ENCODE peak calls at places on chromosomes 11 and 22, in six cellular contexts. W is iPS-NIHi11; H is NCI-H748 treated with DMSO at 0.1 percent for 48 hours; E is foreskin fibroblast; Q is mucosa of descending colon; B is naive thymus-derived CD8-positive, alpha-beta T cell. R is an unnamed sample.

GRCh38 chr11:130771708-130772107 is 144.6 kb downstream of the SNX19 start:
- DNase-seq in W (no peak), B (no peak), E (peak), H (no peak), Q (no peak), R (no peak)

GRCh38 chr11:91156041-91156440 is 933.2 kb upstream of the CHORDC1 start:
- DNase-seq in B (no peak), W (no peak), E (no peak), Q (no peak), H (no peak), R (no peak)

GRCh38 chr11:2268911-2269600 is 1.3 kb downstream of the ASCL2 start:
- DNase-seq in H (peak), E (peak), Q (peak), W (peak), B (no peak), R (no peak)

GRCh38 chr11:18371279-18371678 is 23.1 kb upstream of the LDHA start:
- DNase-seq in E (no peak), B (no peak), H (no peak), W (no peak), Q (no peak), R (no peak)

GRCh38 chr11:115965754-115966504 is 461.7 kb upstream of the CADM1 start:
- DNase-seq in B (no peak), E (no peak), H (no peak), Q (no peak), W (no peak), R (no peak)

GRCh38 chr11:68163691-68164090 is 42.5 kb upstream of the CHKA start:
- DNase-seq in W (no peak), H (no peak), Q (no peak), E (no peak), B (no peak), R (no peak)

GRCh38 chr11:102359372-102359771 is 12.4 kb downstream of the BIRC2 start:
- DNase-seq in E (no peak), B (no peak), H (no peak), W (no peak), Q (no peak), R (no peak)

GRCh38 chr11:68498313-68498712 is 37.8 kb downstream of the PPP6R3 start:
- DNase-seq in E (no peak), W (no peak), Q (no peak), H (no peak), B (no peak), R (no peak)

GRCh38 chr22:45918455-45919370 is 58.2 kb downstream of the WNT7B start:
- DNase-seq in E (no peak), H (no peak), B (no peak), Q (no peak), W (no peak), R (no peak)

GRCh38 chr22:43437871-43438475 is 26.2 kb downstream of the MPPED1 start:
- DNase-seq in W (no peak), H (no peak), Q (no peak), B (no peak), E (no peak), R (no peak)

GRCh38 chr22:17780116-17780740 is 6.0 kb upstream of the BID start:
- DNase-seq in W (no peak), H (no peak), B (no peak), E (no peak), Q (no peak), R (no peak)

GRCh38 chr11:87290304-87290922 is 252.7 kb downstream of the TMEM135 start:
- DNase-seq in E (peak), B (no peak), Q (no peak), W (peak), H (peak), R (peak)

GRCh38 chr22:42904049-42904448 is 47.0 kb upstream of the ARFGAP3 start:
- DNase-seq in W (no peak), B (no peak), H (no peak), E (no peak), Q (no peak), R (no peak)

GRCh38 chr11:94219771-94220170 is 84.6 kb upstream of the IZUMO1R start:
- DNase-seq in W (no peak), Q (no peak), B (no peak), H (no peak), E (no peak), R (no peak)

GRCh38 chr11:124329787-124330478 is 9.9 kb upstream of the OR8D2 start:
- DNase-seq in H (no peak), W (no peak), E (peak), B (no peak), Q (no peak), R (no peak)

GRCh38 chr11:3042496-3043314 is 14.5 kb downstream of the CARS1 start:
- DNase-seq in E (no peak), W (no peak), H (no peak), B (no peak), Q (no peak), R (no peak)

GRCh38 chr11:96307748-96308133 is 35.3 kb downstream of the MAML2 start:
- DNase-seq in Q (no peak), H (no peak), E (peak), W (no peak), B (no peak), R (no peak)

GRCh38 chr22:37782340-37783168 is 25.2 kb upstream of the GCAT start:
- DNase-seq in H (no peak), E (peak), Q (no peak), B (no peak), W (no peak), R (no peak)

GRCh38 chr11:34356130-34356529 is 1.7 kb downstream of the ABTB2 start:
- DNase-seq in W (peak), E (no peak), B (no peak), H (no peak), Q (no peak), R (no peak)

GRCh38 chr11:82927264-82927880 is 25.8 kb downstream of the DDIAS start:
- DNase-seq in Q (no peak), W (peak), E (peak), B (peak), H (peak), R (no peak)

GRCh38 chr11:93444671-93445073 is 98.5 kb downstream of the SMCO4 start:
- DNase-seq in H (peak), E (no peak), B (no peak), W (peak), Q (no peak), R (peak)

GRCh38 chr11:3970101-3970500 is 114.6 kb downstream of the STIM1 start:
- DNase-seq in B (no peak), W (no peak), H (no peak), Q (no peak), E (no peak), R (no peak)

GRCh38 chr11:16126361-16126760 is 230.0 kb downstream of the SOX6 start:
- DNase-seq in E (no peak), W (peak), H (peak), Q (no peak), B (no peak), R (peak)